ENCODE peak calls at places on chromosomes 3 and 15, in seven cellular contexts. Q is H1, Y is H9, L is mesendoderm, V is neuronal stem cell, R is mesenchymal stem cell, Z is trophoblast cell. K is an unnamed sample.

GRCh38 chr3:40741729-40742128 is 217.0 kb downstream of the ZNF621 start:
- DNase-seq in V (peak; percentile 6), Z (no peak), Y (no peak), R (peak; percentile 85), Q (no peak), L (no peak), K (peak; percentile 1)

GRCh38 chr3:134485075-134485536 is 679 bp downstream of the ANAPC13 start:
- DNase-seq in Q (no peak), Z (peak; percentile 36), L (peak; percentile 62), Y (no peak), R (peak; percentile 62), V (peak; percentile 31), K (no peak)

GRCh38 chr3:141659821-141660597 is 78.1 kb upstream of the RNF7 start:
- DNase-seq in Y (peak; percentile 46), R (peak; percentile 63), Z (peak; percentile 91), L (peak; percentile 59), V (peak; percentile 47), Q (peak; percentile 69), K (peak; percentile 41)

GRCh38 chr15:62035256-62035908 is 24.9 kb downstream of the VPS13C start:
- DNase-seq in Y (no peak), Z (peak; percentile 8), V (no peak), Q (no peak), R (peak; percentile 35), L (no peak), K (peak; percentile 75)

GRCh38 chr3:52998781-52999509 is 46.9 kb downstream of the SFMBT1 start:
- DNase-seq in Z (peak; percentile 87), Y (peak; percentile 43), R (no peak), V (no peak), L (peak; percentile 23), Q (no peak), K (no peak)

GRCh38 chr3:108342829-108343478 is 46.6 kb downstream of the HHLA2 start:
- DNase-seq in Y (no peak), L (no peak), Q (no peak), Z (no peak), R (no peak), V (no peak), K (peak; percentile 69)

GRCh38 chr15:37372064-37372463 is 271.7 kb upstream of the MEIS2 start:
- DNase-seq in L (no peak), Q (no peak), Z (peak; percentile 0), V (no peak), R (no peak), Y (no peak), K (no peak)

GRCh38 chr3:185365281-185366211 is 2.6 kb downstream of the MAP3K13 start:
- DNase-seq in Q (no peak), Z (peak; percentile 93), R (no peak), V (no peak), L (no peak), Y (no peak), K (no peak)

GRCh38 chr15:76625267-76625666 is 279.9 kb downstream of the SCAPER start:
- DNase-seq in Z (peak; percentile 18), R (no peak), Q (no peak), L (peak; percentile 23), V (no peak), Y (peak; percentile 58), K (no peak)

GRCh38 chr3:58161435-58162398 is 49.1 kb downstream of the DNASE1L3 start:
- DNase-seq in Y (no peak), Z (peak; percentile 44), L (peak; percentile 66), Q (no peak), R (peak; percentile 96), V (no peak), K (peak; percentile 98)

GRCh38 chr3:120177151-120177550 is 82.9 kb upstream of the GSK3B start:
- DNase-seq in L (peak; percentile 97), Z (peak; percentile 73), V (no peak), Q (no peak), R (peak; percentile 85), Y (peak; percentile 50), K (peak; percentile 81)

GRCh38 chr3:177516130-177517011 is 319.1 kb upstream of the TBL1XR1 start:
- DNase-seq in R (peak; percentile 79), V (peak; percentile 67), Q (no peak), Z (no peak), Y (no peak), L (peak; percentile 28), K (peak; percentile 90)

GRCh38 chr15:81118361-81118760 is 15.7 kb upstream of the CFAP161 start:
- DNase-seq in L (no peak), Y (peak; percentile 34), V (no peak), Z (no peak), R (no peak), Q (no peak), K (no peak)

GRCh38 chr3:154852515-154852914 is 227.6 kb upstream of the MME start:
- DNase-seq in Q (no peak), V (no peak), R (peak; percentile 35), Z (no peak), Y (no peak), L (no peak), K (peak; percentile 51)
- H3K4ac ChIP-seq in Q (no peak overlapping the region), V (no peak overlapping the region), R (no peak overlapping the region), Z (no peak overlapping the region), Y (no peak overlapping the region), L (no peak overlapping the region), K (peak overlapping the region; percentile 49)

GRCh38 chr3:20147374-20147773 is 38.6 kb downstream of the SGO1 start:
- DNase-seq in L (no peak), Y (no peak), Q (no peak), Z (no peak), V (no peak), R (no peak), K (no peak)
- H3K4ac ChIP-seq in L (no peak overlapping the region), Y (no peak overlapping the region), Q (no peak overlapping the region), Z (no peak overlapping the region), V (no peak overlapping the region), R (no peak overlapping the region), K (no peak overlapping the region)

GRCh38 chr3:30456263-30456662 is 150.1 kb upstream of the TGFBR2 start:
- DNase-seq in Q (no peak), Y (no peak), R (no peak), Z (no peak), L (no peak), V (no peak), K (no peak)

GRCh38 chr3:30454636-30455035 is 151.8 kb upstream of the TGFBR2 start:
- DNase-seq in Z (no peak), L (no peak), V (no peak), Y (no peak), Q (no peak), R (no peak), K (no peak)

GRCh38 chr3:30455840-30456239 is 150.6 kb upstream of the TGFBR2 start:
- DNase-seq in L (no peak), Q (no peak), Y (no peak), V (no peak), R (no peak), Z (no peak), K (no peak)

GRCh38 chr3:30452446-30452845 is 154.0 kb upstream of the TGFBR2 start:
- DNase-seq in Z (no peak), L (no peak), V (no peak), Y (no peak), R (no peak), Q (no peak), K (no peak)

DNA sequence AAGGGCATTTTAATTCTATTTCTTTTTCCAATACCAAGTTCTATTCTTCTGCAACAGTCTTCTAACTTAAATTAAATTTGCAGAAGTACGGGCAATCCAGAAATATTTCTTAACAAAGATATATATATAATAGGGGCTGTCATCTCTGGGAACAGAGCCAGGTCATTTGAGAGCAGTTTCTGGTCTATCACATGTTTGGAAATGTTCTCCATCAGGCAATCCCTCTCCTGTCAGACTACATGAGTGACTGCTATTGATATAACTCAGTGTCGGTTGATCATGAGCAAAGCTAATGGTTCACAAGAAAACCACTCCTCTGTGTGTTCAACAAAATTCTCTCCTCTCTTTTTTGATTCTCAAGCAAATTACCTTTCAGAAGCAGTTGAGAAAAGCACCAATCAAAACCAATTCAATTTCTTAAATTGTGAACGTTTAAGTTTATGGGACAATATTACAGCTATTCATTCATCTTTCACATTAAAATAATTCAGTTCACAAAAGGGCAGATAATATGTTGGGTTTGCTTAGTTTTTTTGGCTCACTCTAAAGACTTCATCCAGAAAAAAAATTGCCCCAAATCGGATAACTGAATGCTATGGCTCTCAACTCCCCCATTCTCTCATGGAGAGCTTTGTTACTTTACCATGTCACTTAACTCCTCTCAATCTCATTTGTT is 152.9 kb upstream of the TGFBR2 start:
- DNase-seq in Q (no peak), L (no peak), R (no peak), V (no peak), Y (no peak), Z (peak; percentile 30), K (no peak)
- H3K4ac ChIP-seq in Q (no peak overlapping the region), L (no peak overlapping the region), R (no peak overlapping the region), V (no peak overlapping the region), Y (no peak overlapping the region), Z (no peak overlapping the region), K (no peak overlapping the region)

GRCh38 chr3:194312743-194313281 is 38.3 kb downstream of the CPN2 start:
- DNase-seq in Z (no peak), R (peak; percentile 84), Q (no peak), Y (no peak), V (no peak), L (no peak), K (peak; percentile 49)

GRCh38 chr3:194312186-194312742 is 38.9 kb downstream of the CPN2 start:
- DNase-seq in L (no peak), Z (no peak), V (no peak), Q (no peak), Y (no peak), R (no peak), K (no peak)

GRCh38 chr3:194314669-194315068 is 36.5 kb downstream of the CPN2 start:
- DNase-seq in Z (no peak), V (no peak), Y (no peak), L (peak; percentile 55), Q (no peak), R (no peak), K (no peak)

GRCh38 chr3:194315088-194315964 is 35.8 kb downstream of the CPN2 start:
- DNase-seq in L (peak; percentile 93), Z (peak; percentile 93), R (peak; percentile 88), Q (peak; percentile 98), Y (peak; percentile 90), V (peak; percentile 91), K (peak; percentile 63)

DNA sequence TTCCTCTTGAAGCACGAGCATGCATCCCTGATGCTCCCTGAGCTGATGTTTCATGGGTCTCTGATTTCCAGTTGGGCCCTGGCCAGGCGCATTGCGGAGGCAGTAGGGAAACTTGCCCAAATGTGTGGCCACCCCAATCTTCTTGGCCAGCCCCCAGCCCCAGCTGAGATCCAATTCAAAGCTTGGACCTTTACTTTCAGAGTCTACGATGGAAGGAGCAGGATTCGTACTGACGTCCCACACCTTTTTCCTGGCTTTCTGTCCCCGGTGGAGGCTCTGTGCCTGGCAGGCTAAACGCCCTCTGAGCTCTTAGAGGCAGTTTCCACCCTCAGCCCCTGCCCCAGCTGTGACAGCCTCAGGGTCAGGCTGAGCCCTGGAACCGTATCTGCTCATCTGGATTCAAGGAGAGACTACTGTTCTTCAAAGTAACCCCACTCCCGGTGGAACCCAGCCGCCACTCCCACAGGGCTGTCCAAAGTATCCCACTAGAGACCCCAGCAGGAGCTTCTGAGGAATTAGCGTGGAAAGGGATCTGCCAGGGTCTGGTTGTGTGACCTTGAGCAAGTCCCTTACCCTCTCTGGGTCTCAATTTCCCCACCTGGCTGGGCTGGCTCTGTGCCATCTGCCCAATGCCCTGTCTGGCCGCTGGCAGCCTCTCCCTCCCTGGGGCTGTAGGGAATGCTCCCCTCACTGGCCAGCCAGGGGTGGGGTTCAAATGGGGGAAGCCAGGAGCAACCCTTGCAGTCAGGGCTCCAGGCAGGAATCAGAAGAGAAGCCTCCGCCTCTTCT is 37.3 kb downstream of the CPN2 start:
- DNase-seq in Y (no peak), Q (no peak), Z (no peak), R (peak; percentile 24), L (peak; percentile 72), V (no peak), K (no peak)
- H3K4ac ChIP-seq in Y (no peak overlapping the region), Q (no peak overlapping the region), Z (no peak overlapping the region), R (no peak overlapping the region), L (peak overlapping the region; percentile 88), V (no peak overlapping the region), K (no peak overlapping the region)

K was measured in IMR-90.